ENCODE peak calls at places on chromosome 13, in eight cellular contexts. U is hypothalamus; E is stimulated activated CD4-positive, alpha-beta T cell treated with anti-CD3 and anti-CD28 coated beads, TNF-alpha, amount 100 ng/mL, for 48 hours; F is epithelial cell of esophagus; Y is activated CD4-positive, alpha-beta T cell treated with anti-CD3 and anti-CD28 coated beads, Interleukin-2, amount 10 ng/mL, durations not matched to agents 7 days and 5 days; I is stomach; Q is neural progenitor cell; W is GOT3. O is an unnamed sample.

GRCh38 chr13:72805663-72806341 is 23.9 kb downstream of the PIBF1 start:
- DNase-seq in U (no peak), E (no peak), F (no peak), Y (no peak), I (no peak), Q (no peak), W (no peak), O (no peak)

GRCh38 chr13:44197791-44198770 is 175.5 kb upstream of the SERP2 start:
- DNase-seq in U (no peak), E (peak; percentile 23), F (peak; percentile 11), Y (peak; percentile 15), I (no peak), Q (no peak), W (no peak), O (peak; percentile 21)

GRCh38 chr13:106500450-106500849 is 35.0 kb downstream of the EFNB2 start:
- DNase-seq in U (no peak), E (no peak), F (no peak), Y (no peak), I (no peak), Q (no peak), W (no peak), O (no peak)

GRCh38 chr13:59715591-59715990 is 448.1 kb downstream of the DIAPH3 start:
- DNase-seq in U (no peak), E (no peak), F (no peak), Y (no peak), I (no peak), Q (no peak), W (no peak), O (no peak)

GRCh38 chr13:99656092-99656745 is 154.9 kb downstream of the TM9SF2 start:
- DNase-seq in U (peak; percentile 7), E (peak; percentile 79), F (peak; percentile 78), Y (peak; percentile 89), I (peak; percentile 84), Q (peak; percentile 89), W (peak; percentile 41), O (peak; percentile 43)

GRCh38 chr13:112890316-112891131 is 78.5 kb upstream of the MCF2L start:
- DNase-seq in U (no peak), E (no peak), F (no peak), Y (no peak), I (no peak), Q (no peak), W (no peak), O (no peak)

GRCh38 chr13:99813346-99814095 is 158.0 kb downstream of the ZIC5 start:
- DNase-seq in U (no peak), E (no peak), F (no peak), Y (no peak), I (no peak), Q (no peak), W (no peak), O (no peak)

GRCh38 chr13:40076765-40077362 is 421.4 kb downstream of the COG6 start:
- DNase-seq in U (no peak), E (no peak), F (peak; percentile 90), Y (no peak), I (no peak), Q (no peak), W (no peak), O (no peak)

GRCh38 chr13:94556016-94556415 is 39.9 kb downstream of the TGDS start:
- DNase-seq in U (no peak), E (no peak), F (no peak), Y (no peak), I (no peak), Q (no peak), W (no peak), O (no peak)

GRCh38 chr13:100529666-100530065 is 58.9 kb downstream of the GGACT start:
- DNase-seq in U (no peak), E (no peak), F (no peak), Y (no peak), I (no peak), Q (no peak), W (no peak), O (no peak)

GRCh38 chr13:48660356-48661076 is 6.8 kb downstream of the CYSLTR2 start:
- DNase-seq in U (no peak), E (no peak), F (no peak), Y (no peak), I (no peak), Q (no peak), W (no peak), O (no peak)

GRCh38 chr13:20814224-20814910 is 40.6 kb upstream of the EEF1AKMT1 start:
- DNase-seq in U (no peak), E (no peak), F (peak; percentile 76), Y (no peak), I (peak; percentile 74), Q (no peak), W (peak; percentile 26), O (no peak)